ENCODE peak calls at places on chromosomes 5 and 9, in five cellular contexts. O is AG09309, R is stomach, F is epithelial cell of esophagus, Z is uterus. I is an unnamed sample.

GRCh38 chr9:17088566-17088965 is 46.3 kb upstream of the CNTLN start:
- DNase-seq in O (no peak), R (no peak), F (no peak), Z (no peak), I (no peak)

GRCh38 chr5:74232281-74232680 is 408.2 kb downstream of the ENC1 start:
- DNase-seq in O (peak), R (no peak), F (peak), Z (no peak), I (no peak)

GRCh38 chr5:154274828-154275185 is 84.3 kb downstream of the GALNT10 start:
- DNase-seq in O (no peak), R (no peak), F (peak), Z (no peak), I (no peak)

GRCh38 chr9:1296331-1296730 is 246.2 kb downstream of the DMRT2 start:
- DNase-seq in O (no peak), R (no peak), F (peak), Z (no peak), I (no peak)

GRCh38 chr9:132026932-132027585 is 52.6 kb downstream of the MED27 start:
- DNase-seq in O (peak), R (no peak), F (peak), Z (no peak), I (no peak)

GRCh38 chr5:94968507-94969095 is 316.3 kb downstream of the MCTP1 start:
- DNase-seq in O (peak), R (no peak), F (peak), Z (no peak), I (peak)

GRCh38 chr9:126788046-126788445 is 16.8 kb upstream of the ZBTB43 start:
- DNase-seq in O (no peak), R (no peak), F (no peak), Z (no peak), I (no peak)

GRCh38 chr9:28538132-28538531 is 964.9 kb upstream of the C9orf72 start:
- DNase-seq in O (no peak), R (no peak), F (no peak), Z (no peak), I (no peak)

GRCh38 chr9:128323192-128323730 is 622 bp downstream of the COQ4 start:
- DNase-seq in O (no peak), R (no peak), F (peak), Z (no peak), I (no peak)

GRCh38 chr9:101508203-101508602 is 25.4 kb upstream of the RNF20 start:
- DNase-seq in O (peak), R (no peak), F (peak), Z (no peak), I (no peak)

GRCh38 chr9:123337971-123338370 is 18.0 kb upstream of the CRB2 start:
- DNase-seq in O (no peak), R (no peak), F (no peak), Z (no peak), I (no peak)

GRCh38 chr5:171429543-171429910 is 10.1 kb downstream of the FGF18 start:
- DNase-seq in O (no peak), R (no peak), F (no peak), Z (no peak), I (no peak)

GRCh38 chr9:89841456-89841855 is 236.6 kb downstream of the GADD45G start:
- DNase-seq in O (no peak), R (no peak), F (no peak), Z (no peak), I (no peak)

GRCh38 chr5:17679597-17680187 is 45.4 kb downstream of the TAF11L14 start:
- DNase-seq in O (no peak), R (no peak), F (peak), Z (no peak), I (no peak)

GRCh38 chr5:23820764-23821471 is 313.5 kb downstream of the PRDM9 start:
- DNase-seq in O (no peak), R (no peak), F (peak), Z (no peak), I (no peak)

GRCh38 chr9:127721391-127721821 is 5.5 kb downstream of the TTC16 start:
- DNase-seq in O (no peak), R (no peak), F (peak), Z (no peak), I (no peak)

GRCh38 chr5:14945021-14945420 is 73.4 kb upstream of the ANKH start:
- DNase-seq in O (no peak), R (no peak), F (no peak), Z (no peak), I (no peak)

GRCh38 chr5:14945450-14945849 is 73.9 kb upstream of the ANKH start:
- DNase-seq in O (no peak), R (no peak), F (no peak), Z (no peak), I (no peak)

GRCh38 chr5:14942212-14942611 is 70.6 kb upstream of the ANKH start:
- DNase-seq in O (no peak), R (no peak), F (no peak), Z (no peak), I (no peak)

GRCh38 chr5:14948341-14948830 is 76.8 kb upstream of the ANKH start:
- DNase-seq in O (no peak), R (no peak), F (no peak), Z (no peak), I (no peak)

DNA sequence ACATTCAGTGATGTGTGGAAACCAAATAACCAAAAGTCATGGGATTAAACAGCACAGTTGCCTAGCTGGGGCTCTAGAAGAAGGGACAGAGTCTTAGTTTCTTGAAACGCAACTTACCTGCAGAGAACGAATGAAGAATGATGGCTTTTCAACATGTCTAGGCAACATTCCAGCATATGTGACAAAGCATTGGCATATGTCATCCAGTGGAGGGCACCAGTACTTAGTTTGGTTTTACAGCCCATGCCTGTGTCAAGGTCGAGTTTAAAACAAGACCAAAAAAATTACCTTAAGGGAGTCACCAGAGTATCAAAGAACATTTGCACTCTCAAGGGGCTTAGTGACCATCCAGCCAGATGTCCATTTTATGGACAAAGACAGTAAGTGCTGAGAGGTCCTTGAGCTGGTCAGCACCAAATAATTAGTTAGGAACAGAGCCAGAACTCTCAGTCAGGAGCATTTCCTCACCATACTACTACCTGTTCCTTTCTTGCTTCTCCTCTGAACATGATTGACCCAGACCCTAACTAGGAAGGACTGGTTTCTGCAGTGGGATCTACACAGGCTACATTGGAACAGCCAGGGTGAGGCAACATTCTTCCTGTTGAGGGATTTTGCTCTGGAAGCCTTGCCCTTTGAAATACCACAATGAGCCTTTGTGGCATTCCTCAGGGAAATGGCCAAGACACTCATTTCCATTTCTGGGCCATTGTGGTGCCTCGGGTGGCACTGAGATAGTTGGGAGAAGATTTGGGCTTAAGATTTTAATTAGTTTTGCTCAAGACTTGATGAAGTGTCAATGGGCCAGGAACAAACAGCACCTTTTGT is 75.4 kb upstream of the ANKH start:
- DNase-seq in O (no peak), R (peak), F (peak), Z (no peak), I (no peak)
- TF ChIP-seq CTCF in O (peak), R (no peak), F (peak), Z (no peak), I (peak)

DNA sequence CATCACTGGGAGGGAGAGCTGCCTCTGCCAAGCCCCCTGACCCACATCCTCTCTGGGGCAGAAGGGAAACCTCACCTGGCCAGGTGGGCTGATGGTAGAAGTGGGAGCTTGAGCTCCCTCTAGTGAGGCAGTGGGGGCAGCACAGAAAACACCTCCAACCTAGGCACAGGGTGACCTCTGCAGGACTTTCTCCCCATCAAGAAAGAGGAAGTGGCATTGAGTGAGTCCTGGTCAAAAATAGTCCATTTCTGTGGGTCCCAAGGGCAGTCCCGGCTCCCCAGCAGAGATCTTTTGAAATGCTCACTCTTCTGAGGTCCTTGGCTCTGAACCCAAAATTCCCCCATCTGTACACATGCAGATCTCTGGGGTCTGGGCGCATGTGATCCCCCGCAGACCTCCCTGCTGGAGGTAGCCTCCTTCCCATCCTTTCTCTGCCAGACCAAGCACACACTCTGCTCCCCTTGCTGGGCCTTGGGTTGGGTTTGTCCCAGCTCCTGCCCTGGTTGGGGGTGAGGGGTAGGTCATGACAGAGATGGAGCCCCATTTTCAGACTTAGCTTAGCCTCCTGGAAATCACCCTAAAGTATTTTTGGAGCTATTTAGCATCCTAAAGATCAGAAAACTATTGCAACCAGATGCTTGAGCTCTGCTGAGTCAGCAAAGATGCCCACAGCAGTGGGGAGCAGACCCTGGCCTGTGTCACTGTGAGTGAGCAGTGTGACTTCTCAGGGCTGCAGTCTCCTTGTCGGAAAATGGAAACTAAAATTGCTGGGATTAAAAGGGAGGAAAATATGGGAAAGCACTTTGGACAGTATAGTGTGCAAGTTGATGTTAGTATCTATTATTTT is 41.6 kb upstream of the LCP2 start:
- DNase-seq in O (no peak), R (peak), F (peak), Z (no peak), I (no peak)
- TF ChIP-seq CTCF in O (no peak), R (no peak), F (no peak), Z (no peak), I (no peak)

GRCh38 chr9:96619491-96620154 is at the start of gene CDC14B:
- DNase-seq in O (no peak), R (peak), F (peak), Z (peak), I (peak)
- TF ChIP-seq CTCF in O (peak), R (no peak), F (no peak), Z (peak), I (peak)

GRCh38 chr9:36189978-36190377 is 743 bp upstream of the CLTA start:
- DNase-seq in O (no peak), R (no peak), F (no peak), Z (no peak), I (no peak)

GRCh38 chr9:36191696-36192095 is 975 bp downstream of the CLTA start:
- DNase-seq in O (no peak), R (no peak), F (peak), Z (no peak), I (no peak)

GRCh38 chr9:36191290-36191645 is 547 bp downstream of the CLTA start:
- DNase-seq in O (no peak), R (peak), F (peak), Z (no peak), I (no peak)

GRCh38 chr9:36192196-36192595 is 1.5 kb downstream of the CLTA start:
- DNase-seq in O (no peak), R (no peak), F (peak), Z (no peak), I (no peak)

GRCh38 chr9:36190388-36191289 is at the start of gene CLTA:
- DNase-seq in O (peak), R (peak), F (peak), Z (peak), I (peak)
- TF ChIP-seq CTCF in O (peak), R (no peak), F (peak), Z (peak), I (peak)

GRCh38 chr5:2015116-2015848 is 132.6 kb upstream of the IRX4 start:
- DNase-seq in O (no peak), R (no peak), F (no peak), Z (no peak), I (no peak)
- TF ChIP-seq CTCF in O (no peak), R (no peak), F (no peak), Z (no peak), I (no peak)

GRCh38 chr9:35730486-35730854 is 1.5 kb downstream of the TLN1 start:
- DNase-seq in O (no peak), R (no peak), F (no peak), Z (no peak), I (no peak)

GRCh38 chr9:35733109-35733541 is 659 bp downstream of the CREB3 start:
- DNase-seq in O (no peak), R (no peak), F (peak), Z (no peak), I (no peak)

GRCh38 chr9:35734096-35734495 is 1.6 kb downstream of the CREB3 start:
- DNase-seq in O (no peak), R (no peak), F (no peak), Z (no peak), I (no peak)

GRCh38 chr9:35731415-35732184 is 395 bp downstream of the TLN1 start:
- DNase-seq in O (no peak), R (no peak), F (peak), Z (no peak), I (no peak)

GRCh38 chr9:35732185-35733108 is at the start of the genes CREB3 and TLN1:
- DNase-seq in O (peak), R (peak), F (peak), Z (peak), I (peak)
- TF ChIP-seq CTCF in O (no peak), R (no peak), F (no peak), Z (peak), I (peak)

DNA sequence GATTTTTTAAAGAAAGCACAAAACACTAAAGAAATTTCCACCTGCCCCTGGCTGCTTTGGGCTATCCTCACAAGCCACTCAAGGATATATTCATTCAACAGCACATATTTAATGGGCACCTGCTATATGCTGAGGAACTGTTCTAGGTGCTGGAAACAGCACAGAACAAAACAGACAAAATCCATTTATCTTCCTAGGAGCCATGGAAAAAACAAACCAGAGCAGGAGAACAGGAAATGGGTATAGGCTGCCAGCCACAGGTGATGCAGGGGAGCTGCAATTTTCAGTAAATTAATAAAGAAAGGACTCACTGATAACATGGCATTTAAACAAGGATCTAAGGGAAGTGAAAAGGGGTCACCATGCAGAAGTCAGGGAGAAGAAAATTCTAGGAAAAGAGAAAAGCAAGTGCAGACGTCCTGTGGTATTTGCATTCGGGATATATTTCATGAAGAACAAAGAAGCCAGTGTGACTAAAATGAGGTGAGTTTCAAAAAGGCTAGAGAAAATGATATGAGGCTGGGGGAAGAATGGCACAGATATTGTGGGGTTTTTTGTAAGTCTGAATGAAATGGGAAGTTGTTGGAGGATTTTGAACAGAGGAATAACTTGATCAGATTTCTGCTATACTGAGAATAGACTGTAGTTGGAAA is 152.2 kb downstream of the ADAMTSL1 start:
- DNase-seq in O (no peak), R (no peak), F (peak), Z (no peak), I (no peak)
- TF ChIP-seq CTCF in O (no peak), R (no peak), F (peak), Z (no peak), I (no peak)

DNA sequence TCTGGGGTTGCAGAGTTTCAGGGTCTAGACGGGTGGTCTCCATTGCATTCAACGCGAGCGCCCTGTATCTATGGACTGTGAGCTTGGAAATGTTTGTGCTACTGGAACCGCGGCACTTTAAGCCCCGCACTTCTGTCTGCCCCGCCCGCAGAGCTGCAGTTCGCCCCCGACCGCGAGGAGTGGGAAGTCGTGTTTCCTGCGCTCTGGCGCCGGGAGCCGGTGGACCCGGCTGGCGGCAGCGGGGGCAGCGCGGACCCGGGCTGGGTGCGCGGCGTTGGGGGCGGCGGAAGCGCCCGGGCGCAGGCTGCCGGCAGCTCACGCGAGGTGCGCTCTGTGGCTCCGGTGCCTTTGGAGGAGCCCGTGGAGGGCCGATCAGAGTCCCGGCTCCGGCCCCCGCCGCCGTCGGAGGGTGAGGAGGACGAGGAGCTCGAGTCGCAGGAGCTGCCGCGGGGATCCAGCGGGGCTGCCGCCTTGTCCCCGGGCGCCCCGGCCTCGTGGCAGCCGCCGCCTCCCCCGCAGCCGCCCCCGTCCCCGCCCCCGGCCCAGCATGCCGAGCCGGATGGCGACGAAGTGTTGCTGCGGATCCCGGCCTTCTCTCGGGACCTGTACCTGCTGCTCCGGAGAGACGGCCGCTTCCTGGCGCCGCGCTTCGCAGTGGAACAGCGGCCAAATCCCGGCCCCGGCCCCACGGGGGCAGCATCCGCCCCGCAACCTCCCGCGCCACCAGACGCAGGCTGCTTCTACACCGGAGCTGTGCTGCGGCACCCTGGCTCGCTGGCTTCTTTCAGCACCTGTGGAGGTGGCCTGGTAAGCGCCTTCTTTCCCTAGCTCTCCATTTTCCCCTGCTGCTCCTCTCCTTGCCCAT is 1.1 kb downstream of the ADAMTS19 start:
- DNase-seq in O (no peak), R (peak), F (peak), Z (peak), I (no peak)
- TF ChIP-seq CTCF in O (no peak), R (no peak), F (peak), Z (peak), I (peak)

DNA sequence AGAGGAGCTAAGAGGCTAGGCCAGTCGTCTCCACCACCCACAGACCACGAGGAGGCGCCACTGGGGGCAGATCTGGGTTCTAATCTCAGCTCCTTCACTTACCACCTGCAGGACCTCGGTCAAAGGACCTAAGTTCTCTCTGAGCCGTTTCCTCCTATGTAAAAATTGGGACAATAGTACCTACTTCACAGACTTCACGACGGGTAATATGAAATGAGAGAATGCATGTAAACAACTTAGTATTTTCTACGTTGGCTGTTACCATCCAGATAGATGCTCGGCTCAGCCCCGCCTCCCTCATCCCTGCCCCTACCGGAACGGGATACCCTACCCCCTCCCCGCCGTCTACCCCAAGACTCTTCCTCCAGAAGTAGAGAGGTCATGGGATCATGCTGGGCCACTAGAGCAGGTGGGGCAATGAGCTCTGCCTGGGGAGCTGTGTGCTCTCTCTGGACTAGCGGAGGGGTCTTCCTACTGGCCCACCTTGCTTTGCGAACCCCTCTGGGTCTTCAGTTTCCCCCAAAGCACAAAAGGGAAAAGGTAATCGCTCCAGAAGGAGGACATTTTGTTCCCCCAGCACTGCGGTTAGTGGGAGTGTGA is 541 bp downstream of the GNPDA1 start:
- DNase-seq in O (no peak), R (peak), F (peak), Z (peak), I (no peak)
- TF ChIP-seq CTCF in O (peak), R (no peak), F (peak), Z (peak), I (peak)